ENCODE peak calls at places on chromosome 6, in four cellular contexts. One of them, this sample, is unnamed.

GRCh38 chr6:145147559-145147958 is 587.8 kb downstream of the EPM2A start:
- DNase-seq in upper lobe of right lung: no peak
- DNase-seq in mammary epithelial cell: peak; percentile 58
- DNase-seq in psoas muscle: no peak
- DNase-seq in this sample: no peak

GRCh38 chr6:165081944-165082532 is 227.4 kb downstream of the C6orf118 start:
- DNase-seq in psoas muscle: no peak
- DNase-seq in upper lobe of right lung: no peak
- DNase-seq in mammary epithelial cell: no peak
- DNase-seq in this sample: no peak

GRCh38 chr6:112144145-112144926 is 56.9 kb downstream of the FAM229B start:
- DNase-seq in upper lobe of right lung: no peak
- DNase-seq in mammary epithelial cell: no peak
- DNase-seq in psoas muscle: no peak
- DNase-seq in this sample: no peak

GRCh38 chr6:148874698-148875293 is 128.0 kb downstream of the UST start:
- DNase-seq in mammary epithelial cell: peak; percentile 82
- DNase-seq in psoas muscle: no peak
- DNase-seq in upper lobe of right lung: no peak
- DNase-seq in this sample: peak; percentile 58

GRCh38 chr6:108166664-108167448 is 1.0 kb downstream of the NR2E1 start:
- DNase-seq in psoas muscle: no peak
- DNase-seq in upper lobe of right lung: no peak
- DNase-seq in mammary epithelial cell: no peak
- DNase-seq in this sample: peak; percentile 78

GRCh38 chr6:151784441-151785214 is 22.9 kb upstream of the ESR1 start:
- DNase-seq in mammary epithelial cell: peak; percentile 62
- DNase-seq in upper lobe of right lung: no peak
- DNase-seq in psoas muscle: no peak
- DNase-seq in this sample: no peak

GRCh38 chr6:42404494-42404893 is 47.2 kb downstream of the TRERF1 start:
- DNase-seq in upper lobe of right lung: no peak
- DNase-seq in mammary epithelial cell: peak; percentile 72
- DNase-seq in psoas muscle: no peak
- DNase-seq in this sample: peak; percentile 83

GRCh38 chr6:19997104-19997503 is 159.9 kb downstream of the ID4 start:
- DNase-seq in mammary epithelial cell: no peak
- DNase-seq in upper lobe of right lung: no peak
- DNase-seq in psoas muscle: no peak
- DNase-seq in this sample: no peak

GRCh38 chr6:154649723-154650122 is 83.5 kb upstream of the SCAF8 start:
- DNase-seq in mammary epithelial cell: peak; percentile 24
- DNase-seq in upper lobe of right lung: no peak
- DNase-seq in psoas muscle: no peak
- DNase-seq in this sample: no peak

GRCh38 chr6:169961772-169962561 is 210.5 kb downstream of the ERMARD start:
- DNase-seq in mammary epithelial cell: no peak
- DNase-seq in upper lobe of right lung: peak; percentile 67
- DNase-seq in psoas muscle: no peak
- DNase-seq in this sample: peak; percentile 87

GRCh38 chr6:81999826-82000225 is 247.3 kb upstream of the TENT5A start:
- DNase-seq in psoas muscle: no peak
- DNase-seq in mammary epithelial cell: no peak
- DNase-seq in upper lobe of right lung: no peak
- DNase-seq in this sample: no peak

GRCh38 chr6:11785449-11785951 is 6.9 kb upstream of the ADTRP start:
- DNase-seq in psoas muscle: no peak
- DNase-seq in upper lobe of right lung: no peak
- DNase-seq in mammary epithelial cell: peak; percentile 61
- DNase-seq in this sample: no peak

GRCh38 chr6:4004249-4004648 is 74.7 kb downstream of the FAM217A start:
- DNase-seq in mammary epithelial cell: no peak
- DNase-seq in upper lobe of right lung: no peak
- DNase-seq in psoas muscle: no peak
- DNase-seq in this sample: no peak

GRCh38 chr6:158041788-158042187 is 60.1 kb downstream of the SYNJ2 start:
- DNase-seq in mammary epithelial cell: no peak
- DNase-seq in psoas muscle: no peak
- DNase-seq in upper lobe of right lung: peak; percentile 28
- DNase-seq in this sample: no peak

GRCh38 chr6:149860834-149861602 is 3.1 kb downstream of the LRP11 start:
- DNase-seq in upper lobe of right lung: peak; percentile 68
- DNase-seq in psoas muscle: no peak
- DNase-seq in mammary epithelial cell: no peak
- DNase-seq in this sample: no peak

GRCh38 chr6:96853083-96853482 is 15.8 kb upstream of the GPR63 start:
- DNase-seq in psoas muscle: no peak
- DNase-seq in upper lobe of right lung: no peak
- DNase-seq in mammary epithelial cell: no peak
- DNase-seq in this sample: no peak

GRCh38 chr6:116059713-116060571 is 749 bp downstream of the FRK start:
- DNase-seq in psoas muscle: no peak
- DNase-seq in upper lobe of right lung: peak; percentile 65
- DNase-seq in mammary epithelial cell: peak; percentile 70
- DNase-seq in this sample: no peak

GRCh38 chr6:88493717-88494116 is 327.6 kb upstream of the CNR1 start:
- DNase-seq in upper lobe of right lung: no peak
- DNase-seq in mammary epithelial cell: no peak
- DNase-seq in psoas muscle: no peak
- DNase-seq in this sample: no peak

GRCh38 chr6:7434672-7435071 is 45.1 kb downstream of the RIOK1 start:
- DNase-seq in mammary epithelial cell: no peak
- DNase-seq in upper lobe of right lung: no peak
- DNase-seq in psoas muscle: no peak
- DNase-seq in this sample: no peak

GRCh38 chr6:14286144-14286543 is 168.6 kb downstream of the CD83 start:
- DNase-seq in mammary epithelial cell: peak; percentile 79
- DNase-seq in upper lobe of right lung: no peak
- DNase-seq in psoas muscle: no peak
- DNase-seq in this sample: peak; percentile 57

GRCh38 chr6:27687154-27688013 is 214.5 kb upstream of the ZNF184 start:
- DNase-seq in mammary epithelial cell: peak; percentile 76
- DNase-seq in psoas muscle: peak; percentile 71
- DNase-seq in upper lobe of right lung: peak; percentile 83
- DNase-seq in this sample: peak; percentile 98

GRCh38 chr6:6586671-6587526 is 1.6 kb upstream of the LY86 start:
- DNase-seq in psoas muscle: no peak
- DNase-seq in mammary epithelial cell: no peak
- DNase-seq in upper lobe of right lung: no peak
- DNase-seq in this sample: no peak

GRCh38 chr6:128567029-128567428 is 46.6 kb upstream of the PTPRK start:
- DNase-seq in psoas muscle: no peak
- DNase-seq in mammary epithelial cell: peak; percentile 58
- DNase-seq in upper lobe of right lung: no peak
- DNase-seq in this sample: no peak

GRCh38 chr6:41155132-41155805 is 1.1 kb upstream of the TREML1 start:
- DNase-seq in upper lobe of right lung: no peak
- DNase-seq in mammary epithelial cell: no peak
- DNase-seq in psoas muscle: no peak
- DNase-seq in this sample: no peak

GRCh38 chr6:38671885-38672467 is 31.0 kb downstream of the GLO1 start:
- DNase-seq in psoas muscle: no peak
- DNase-seq in upper lobe of right lung: no peak
- DNase-seq in mammary epithelial cell: peak; percentile 56
- DNase-seq in this sample: peak; percentile 67

GRCh38 chr6:156827382-156827781 is 50.2 kb downstream of the ARID1B start:
- DNase-seq in upper lobe of right lung: no peak
- DNase-seq in psoas muscle: no peak
- DNase-seq in mammary epithelial cell: no peak
- DNase-seq in this sample: no peak

GRCh38 chr6:121886223-121886830 is 450.9 kb downstream of the GJA1 start:
- DNase-seq in mammary epithelial cell: peak; percentile 3
- DNase-seq in upper lobe of right lung: no peak
- DNase-seq in psoas muscle: no peak
- DNase-seq in this sample: no peak

GRCh38 chr6:49151957-49152356 is 311.1 kb downstream of the MMUT start:
- DNase-seq in psoas muscle: no peak
- DNase-seq in mammary epithelial cell: no peak
- DNase-seq in upper lobe of right lung: no peak
- DNase-seq in this sample: no peak

GRCh38 chr6:88877893-88878292 is 85.5 kb downstream of the RNGTT start:
- DNase-seq in upper lobe of right lung: no peak
- DNase-seq in mammary epithelial cell: no peak
- DNase-seq in psoas muscle: no peak
- DNase-seq in this sample: no peak

GRCh38 chr6:131061771-131062160 is 1.3 kb downstream of the EPB41L2 start:
- DNase-seq in mammary epithelial cell: no peak
- DNase-seq in psoas muscle: no peak
- DNase-seq in upper lobe of right lung: no peak
- DNase-seq in this sample: no peak

GRCh38 chr6:54011277-54011648 is 100.0 kb upstream of the MLIP start:
- DNase-seq in mammary epithelial cell: no peak
- DNase-seq in psoas muscle: no peak
- DNase-seq in upper lobe of right lung: no peak
- DNase-seq in this sample: no peak

GRCh38 chr6:134850906-134851305 is 99.0 kb downstream of the ALDH8A1 start:
- DNase-seq in psoas muscle: no peak
- DNase-seq in upper lobe of right lung: no peak
- DNase-seq in mammary epithelial cell: no peak
- DNase-seq in this sample: no peak

GRCh38 chr6:147802400-147802799 is 293.9 kb downstream of the SAMD5 start:
- DNase-seq in mammary epithelial cell: no peak
- DNase-seq in upper lobe of right lung: no peak
- DNase-seq in psoas muscle: no peak
- DNase-seq in this sample: no peak

GRCh38 chr6:39130691-39131090 is 15.7 kb upstream of the SAYSD1 start:
- DNase-seq in psoas muscle: no peak
- DNase-seq in upper lobe of right lung: no peak
- DNase-seq in mammary epithelial cell: no peak
- DNase-seq in this sample: no peak

GRCh38 chr6:37569999-37570776 is 70.5 kb upstream of the CCDC167 start:
- DNase-seq in mammary epithelial cell: no peak
- DNase-seq in upper lobe of right lung: no peak
- DNase-seq in psoas muscle: no peak
- DNase-seq in this sample: no peak

GRCh38 chr6:39062014-39062740 is 13.6 kb downstream of the GLP1R start:
- DNase-seq in psoas muscle: no peak
- DNase-seq in upper lobe of right lung: no peak
- DNase-seq in mammary epithelial cell: no peak
- DNase-seq in this sample: no peak

GRCh38 chr6:116571683-116572000 is 338 bp downstream of the RWDD1 start:
- DNase-seq in mammary epithelial cell: no peak
- DNase-seq in psoas muscle: no peak
- DNase-seq in upper lobe of right lung: no peak
- DNase-seq in this sample: no peak

DNA sequence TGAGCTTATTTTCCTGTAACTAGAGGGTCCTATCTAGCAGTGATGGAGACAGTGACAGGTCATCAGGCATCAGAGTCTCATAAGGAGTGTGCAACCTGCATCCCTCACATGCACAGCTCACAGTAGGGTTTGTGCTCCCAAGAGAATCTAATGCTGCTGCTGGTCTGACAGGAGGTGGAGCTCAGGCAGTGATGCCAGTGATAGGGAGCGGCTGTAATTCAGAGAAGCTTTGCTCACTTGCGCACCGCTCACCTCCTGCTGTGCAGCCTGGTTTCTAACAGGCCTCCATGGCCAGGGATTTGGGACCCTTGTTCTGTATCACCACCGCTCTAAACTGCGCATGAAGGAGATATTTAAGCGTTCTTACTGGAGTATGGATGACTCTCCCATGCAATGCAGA is 5.3 kb downstream of the KIF25 start:
- DNase-seq in upper lobe of right lung: no peak
- DNase-seq in mammary epithelial cell: no peak
- DNase-seq in psoas muscle: no peak
- DNase-seq in this sample: no peak
- H3K4me1 ChIP-seq in upper lobe of right lung: no peaks in the 10 kb centered on the region
- H3K4me1 ChIP-seq in mammary epithelial cell: peaks cover 2% of the 10 kb centered on the region
- H3K4me1 ChIP-seq in psoas muscle: no peaks in the 10 kb centered on the region
- H3K4me1 ChIP-seq in this sample: no peaks in the 10 kb centered on the region

DNA sequence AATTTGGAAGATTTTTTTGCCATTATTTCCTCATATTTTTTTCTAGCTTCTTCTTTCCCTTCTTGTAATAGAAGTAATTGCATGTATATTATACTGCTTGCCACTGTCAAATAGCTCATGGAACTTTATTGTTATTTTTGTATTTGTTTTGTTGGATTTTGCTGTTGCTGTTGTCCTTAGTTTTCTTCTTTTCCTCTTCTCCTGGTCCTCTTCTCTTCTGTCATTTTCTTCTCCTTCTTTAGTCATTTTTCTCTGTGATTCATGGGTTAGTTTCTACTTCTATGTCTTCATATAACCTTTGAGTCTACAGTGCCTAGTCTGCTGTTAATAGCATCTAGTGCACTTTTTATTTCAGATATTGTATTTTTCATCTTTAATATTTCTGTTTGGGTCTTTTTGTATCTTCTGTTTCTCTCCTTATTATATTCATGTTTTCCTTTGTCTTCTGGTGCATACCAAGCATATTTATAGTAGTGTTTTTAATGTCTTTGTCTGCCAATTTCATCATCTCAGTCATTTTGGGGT is 226.2 kb downstream of the HIVEP2 start:
- DNase-seq in mammary epithelial cell: no peak
- DNase-seq in psoas muscle: no peak
- DNase-seq in upper lobe of right lung: no peak
- DNase-seq in this sample: no peak
- TF ChIP-seq CTCF in mammary epithelial cell: no peak
- TF ChIP-seq CTCF in psoas muscle: no peak
- TF ChIP-seq CTCF in upper lobe of right lung: no peak
- TF ChIP-seq CTCF in this sample: no peak

GRCh38 chr6:138405816-138406403 is 1.9 kb downstream of the HEBP2 start:
- DNase-seq in upper lobe of right lung: no peak
- DNase-seq in psoas muscle: no peak
- DNase-seq in mammary epithelial cell: no peak
- DNase-seq in this sample: peak; percentile 9
- H3K27ac ChIP-seq in upper lobe of right lung: no peak overlapping the region
- H3K27ac ChIP-seq in psoas muscle: peak overlapping the region; percentile 92
- H3K27ac ChIP-seq in mammary epithelial cell: no peak overlapping the region
- H3K27ac ChIP-seq in this sample: no peak overlapping the region

DNA sequence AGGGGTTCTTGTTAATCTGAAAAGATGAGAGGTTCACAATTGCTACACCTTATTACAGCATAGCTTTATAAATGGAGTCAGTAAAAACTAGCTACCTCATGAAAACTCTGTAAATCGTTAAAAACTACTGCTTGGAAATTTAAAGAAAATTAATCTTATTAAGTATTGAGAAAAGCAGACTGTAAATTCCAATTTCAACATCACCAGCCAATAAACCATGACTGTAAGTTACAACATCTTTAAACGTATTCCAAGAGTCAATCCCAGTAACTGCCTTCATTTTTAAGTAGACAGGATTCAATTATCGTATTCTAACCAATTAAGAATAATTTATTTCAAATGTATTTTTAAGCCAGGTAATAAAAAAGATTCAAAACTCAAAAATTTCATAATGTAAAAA is 70.3 kb downstream of the ATG5 start:
- DNase-seq in psoas muscle: no peak
- DNase-seq in mammary epithelial cell: no peak
- DNase-seq in upper lobe of right lung: no peak
- DNase-seq in this sample: no peak
- H3K4me1 ChIP-seq in psoas muscle: peaks cover 27% of the 10 kb centered on the region
- H3K4me1 ChIP-seq in mammary epithelial cell: peaks cover 61% of the 10 kb centered on the region
- H3K4me1 ChIP-seq in upper lobe of right lung: no peaks in the 10 kb centered on the region
- H3K4me1 ChIP-seq in this sample: peaks cover 4% of the 10 kb centered on the region

This sample was measured in endodermal cell.